ENCODE peak calls at places on chromosome 6, in five cellular contexts. One of them, this sample, is unnamed.

GRCh38 chr6:130037207-130037811 is 18.9 kb downstream of the L3MBTL3 start:
- DNase-seq in neural progenitor cell: no peak
- DNase-seq in lung: no peak
- DNase-seq in right lobe of liver: no peak
- DNase-seq in MM.1S: peak
- DNase-seq in this sample: no peak

GRCh38 chr6:155498370-155498769 is 42.7 kb upstream of the NOX3 start:
- DNase-seq in neural progenitor cell: no peak
- DNase-seq in lung: no peak
- DNase-seq in right lobe of liver: no peak
- DNase-seq in MM.1S: no peak
- DNase-seq in this sample: no peak

GRCh38 chr6:89148016-89148750 is 2.3 kb downstream of the PM20D2 start:
- DNase-seq in neural progenitor cell: no peak
- DNase-seq in lung: no peak
- DNase-seq in right lobe of liver: no peak
- DNase-seq in MM.1S: no peak
- DNase-seq in this sample: no peak

GRCh38 chr6:138691595-138692057 is 81.9 kb upstream of the CCDC28A start:
- DNase-seq in neural progenitor cell: peak
- DNase-seq in lung: no peak
- DNase-seq in right lobe of liver: no peak
- DNase-seq in MM.1S: no peak
- DNase-seq in this sample: peak

GRCh38 chr6:150741633-150742200 is 123.8 kb upstream of the MTHFD1L start:
- DNase-seq in neural progenitor cell: peak
- DNase-seq in lung: no peak
- DNase-seq in right lobe of liver: no peak
- DNase-seq in MM.1S: no peak
- DNase-seq in this sample: no peak

GRCh38 chr6:101613556-101613955 is 220.0 kb downstream of the GRIK2 start:
- DNase-seq in neural progenitor cell: no peak
- DNase-seq in lung: no peak
- DNase-seq in right lobe of liver: no peak
- DNase-seq in MM.1S: no peak
- DNase-seq in this sample: no peak

GRCh38 chr6:16236648-16237199 is 1.7 kb upstream of the GMPR start:
- DNase-seq in neural progenitor cell: no peak
- DNase-seq in lung: peak
- DNase-seq in right lobe of liver: peak
- DNase-seq in MM.1S: peak
- DNase-seq in this sample: peak

GRCh38 chr6:106974337-106974998 is at the start of gene CD24:
- DNase-seq in neural progenitor cell: peak
- DNase-seq in lung: no peak
- DNase-seq in right lobe of liver: peak
- DNase-seq in MM.1S: no peak
- DNase-seq in this sample: peak

GRCh38 chr6:50720623-50721022 is 7.3 kb downstream of the TFAP2D start:
- DNase-seq in neural progenitor cell: peak
- DNase-seq in lung: no peak
- DNase-seq in right lobe of liver: no peak
- DNase-seq in MM.1S: no peak
- DNase-seq in this sample: no peak

GRCh38 chr6:159788757-159789376 is 535 bp downstream of the TCP1 start:
- DNase-seq in neural progenitor cell: peak
- DNase-seq in lung: no peak
- DNase-seq in right lobe of liver: peak
- DNase-seq in MM.1S: peak
- DNase-seq in this sample: peak

GRCh38 chr6:156413156-156413555 is 364.0 kb upstream of the ARID1B start:
- DNase-seq in neural progenitor cell: no peak
- DNase-seq in lung: no peak
- DNase-seq in right lobe of liver: no peak
- DNase-seq in MM.1S: no peak
- DNase-seq in this sample: no peak

GRCh38 chr6:96907498-96907897 is 9.8 kb upstream of the NDUFAF4 start:
- DNase-seq in neural progenitor cell: no peak
- DNase-seq in lung: no peak
- DNase-seq in right lobe of liver: no peak
- DNase-seq in MM.1S: peak
- DNase-seq in this sample: no peak

GRCh38 chr6:45736134-45736533 is 279.5 kb downstream of the CLIC5 start:
- DNase-seq in neural progenitor cell: no peak
- DNase-seq in lung: no peak
- DNase-seq in right lobe of liver: no peak
- DNase-seq in MM.1S: no peak
- DNase-seq in this sample: no peak

GRCh38 chr6:70846207-70846835 is 110.5 kb downstream of the B3GAT2 start:
- DNase-seq in neural progenitor cell: no peak
- DNase-seq in lung: no peak
- DNase-seq in right lobe of liver: no peak
- DNase-seq in MM.1S: no peak
- DNase-seq in this sample: no peak

GRCh38 chr6:71103150-71103549 is 146.3 kb upstream of the B3GAT2 start:
- DNase-seq in neural progenitor cell: no peak
- DNase-seq in lung: no peak
- DNase-seq in right lobe of liver: no peak
- DNase-seq in MM.1S: no peak
- DNase-seq in this sample: no peak

GRCh38 chr6:30847421-30847970 is 36.8 kb upstream of the DDR1 start:
- DNase-seq in neural progenitor cell: no peak
- DNase-seq in lung: no peak
- DNase-seq in right lobe of liver: no peak
- DNase-seq in MM.1S: no peak
- DNase-seq in this sample: no peak

GRCh38 chr6:142118926-142119325 is 13.8 kb upstream of the GJE1 start:
- DNase-seq in neural progenitor cell: no peak
- DNase-seq in lung: no peak
- DNase-seq in right lobe of liver: no peak
- DNase-seq in MM.1S: no peak
- DNase-seq in this sample: no peak

GRCh38 chr6:145875496-145876244 is 61.1 kb upstream of the FBXO30 start:
- DNase-seq in neural progenitor cell: no peak
- DNase-seq in lung: no peak
- DNase-seq in right lobe of liver: no peak
- DNase-seq in MM.1S: no peak
- DNase-seq in this sample: no peak

GRCh38 chr6:90256698-90257485 is 39.8 kb downstream of the BACH2 start:
- DNase-seq in neural progenitor cell: no peak
- DNase-seq in lung: no peak
- DNase-seq in right lobe of liver: no peak
- DNase-seq in MM.1S: no peak
- DNase-seq in this sample: no peak

GRCh38 chr6:161804804-161805203 is 530.9 kb upstream of the AGPAT4 start:
- DNase-seq in neural progenitor cell: no peak
- DNase-seq in lung: no peak
- DNase-seq in right lobe of liver: no peak
- DNase-seq in MM.1S: no peak
- DNase-seq in this sample: no peak

GRCh38 chr6:111210074-111210729 is 122.9 kb downstream of the SLC16A10 start:
- DNase-seq in neural progenitor cell: peak
- DNase-seq in lung: no peak
- DNase-seq in right lobe of liver: no peak
- DNase-seq in MM.1S: peak
- DNase-seq in this sample: peak

GRCh38 chr6:151136141-151136755 is 103.5 kb upstream of the AKAP12 start:
- DNase-seq in neural progenitor cell: peak
- DNase-seq in lung: no peak
- DNase-seq in right lobe of liver: no peak
- DNase-seq in MM.1S: no peak
- DNase-seq in this sample: no peak

GRCh38 chr6:36829919-36830544 is 9.2 kb downstream of the CPNE5 start:
- DNase-seq in neural progenitor cell: no peak
- DNase-seq in lung: peak
- DNase-seq in right lobe of liver: peak
- DNase-seq in MM.1S: no peak
- DNase-seq in this sample: peak

GRCh38 chr6:69768664-69769063 is 28.1 kb downstream of the LMBRD1 start:
- DNase-seq in neural progenitor cell: no peak
- DNase-seq in lung: no peak
- DNase-seq in right lobe of liver: no peak
- DNase-seq in MM.1S: no peak
- DNase-seq in this sample: no peak
- H3K27ac ChIP-seq in neural progenitor cell: no peak
- H3K27ac ChIP-seq in lung: no peak
- H3K27ac ChIP-seq in right lobe of liver: no peak
- H3K27ac ChIP-seq in MM.1S: no peak
- H3K27ac ChIP-seq in this sample: no peak

GRCh38 chr6:34656378-34657036 is 40.1 kb downstream of the ILRUN start:
- DNase-seq in neural progenitor cell: no peak
- DNase-seq in lung: no peak
- DNase-seq in right lobe of liver: no peak
- DNase-seq in MM.1S: peak
- DNase-seq in this sample: peak

GRCh38 chr6:34657307-34657978 is 39.1 kb downstream of the ILRUN start:
- DNase-seq in neural progenitor cell: no peak
- DNase-seq in lung: peak
- DNase-seq in right lobe of liver: peak
- DNase-seq in MM.1S: peak
- DNase-seq in this sample: peak

GRCh38 chr6:34654061-34654460 is 42.5 kb downstream of the ILRUN start:
- DNase-seq in neural progenitor cell: no peak
- DNase-seq in lung: no peak
- DNase-seq in right lobe of liver: no peak
- DNase-seq in MM.1S: no peak
- DNase-seq in this sample: no peak

GRCh38 chr6:34658605-34659218 is 37.9 kb downstream of the ILRUN start:
- DNase-seq in neural progenitor cell: no peak
- DNase-seq in lung: no peak
- DNase-seq in right lobe of liver: peak
- DNase-seq in MM.1S: no peak
- DNase-seq in this sample: no peak

DNA sequence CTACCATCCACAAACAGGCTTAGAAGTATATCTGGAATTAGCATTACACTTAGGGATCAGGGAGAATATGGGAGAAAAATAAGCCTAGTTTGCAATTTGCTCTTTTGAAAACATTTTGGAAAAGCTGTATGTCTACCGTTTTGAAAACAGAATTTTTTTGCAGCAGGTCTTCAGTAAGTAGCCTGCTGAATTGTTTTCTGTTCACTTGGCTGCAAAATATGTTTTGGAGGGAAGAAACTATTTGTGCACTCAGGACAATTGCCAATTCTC is 39.6 kb downstream of the ILRUN start:
- DNase-seq in neural progenitor cell: no peak
- DNase-seq in lung: no peak
- DNase-seq in right lobe of liver: no peak
- DNase-seq in MM.1S: no peak
- DNase-seq in this sample: no peak
- H3K27ac ChIP-seq in neural progenitor cell: no peak
- H3K27ac ChIP-seq in lung: peak
- H3K27ac ChIP-seq in right lobe of liver: peak
- H3K27ac ChIP-seq in MM.1S: peak
- H3K27ac ChIP-seq in this sample: peak

DNA sequence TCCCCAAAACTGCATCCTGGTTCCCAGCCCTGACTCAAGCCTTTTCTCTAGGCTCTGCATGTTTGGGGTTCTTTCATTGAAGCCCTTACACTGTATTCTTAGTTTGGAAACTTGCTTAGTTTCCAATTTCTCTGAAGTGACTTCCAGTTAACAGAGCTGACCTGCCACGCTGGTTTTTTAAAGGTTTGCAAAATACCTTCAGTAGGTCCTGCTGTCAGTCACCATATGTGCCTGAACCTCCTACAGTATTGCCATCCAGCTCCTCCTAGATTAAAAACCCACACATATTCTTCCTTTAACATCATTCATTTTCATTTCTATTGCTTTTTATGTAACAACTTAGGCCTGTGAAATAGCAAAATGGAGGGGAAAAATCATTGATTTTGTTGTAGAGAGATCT is 191.4 kb upstream of the PREP start:
- DNase-seq in neural progenitor cell: no peak
- DNase-seq in lung: no peak
- DNase-seq in right lobe of liver: no peak
- DNase-seq in MM.1S: peak
- DNase-seq in this sample: peak
- H3K27ac ChIP-seq in neural progenitor cell: no peak
- H3K27ac ChIP-seq in lung: no peak
- H3K27ac ChIP-seq in right lobe of liver: no peak
- H3K27ac ChIP-seq in MM.1S: no peak
- H3K27ac ChIP-seq in this sample: peak

GRCh38 chr6:35602133-35602946 is 86.4 kb downstream of the FKBP5 start:
- DNase-seq in neural progenitor cell: no peak
- DNase-seq in lung: no peak
- DNase-seq in right lobe of liver: no peak
- DNase-seq in MM.1S: no peak
- DNase-seq in this sample: peak
- H3K27ac ChIP-seq in neural progenitor cell: no peak
- H3K27ac ChIP-seq in lung: peak
- H3K27ac ChIP-seq in right lobe of liver: peak
- H3K27ac ChIP-seq in MM.1S: peak
- H3K27ac ChIP-seq in this sample: peak

GRCh38 chr6:108707328-108707976 is 140.8 kb upstream of the ARMC2 start:
- DNase-seq in neural progenitor cell: no peak
- DNase-seq in lung: no peak
- DNase-seq in right lobe of liver: no peak
- DNase-seq in MM.1S: no peak
- DNase-seq in this sample: peak

GRCh38 chr6:108710560-108710959 is 137.7 kb upstream of the ARMC2 start:
- DNase-seq in neural progenitor cell: no peak
- DNase-seq in lung: no peak
- DNase-seq in right lobe of liver: no peak
- DNase-seq in MM.1S: no peak
- DNase-seq in this sample: no peak

GRCh38 chr6:108711831-108712230 is 136.4 kb upstream of the ARMC2 start:
- DNase-seq in neural progenitor cell: no peak
- DNase-seq in lung: no peak
- DNase-seq in right lobe of liver: no peak
- DNase-seq in MM.1S: no peak
- DNase-seq in this sample: no peak

GRCh38 chr6:108711094-108711493 is 137.1 kb upstream of the ARMC2 start:
- DNase-seq in neural progenitor cell: no peak
- DNase-seq in lung: no peak
- DNase-seq in right lobe of liver: no peak
- DNase-seq in MM.1S: no peak
- DNase-seq in this sample: no peak

GRCh38 chr6:108710046-108710445 is 138.2 kb upstream of the ARMC2 start:
- DNase-seq in neural progenitor cell: no peak
- DNase-seq in lung: no peak
- DNase-seq in right lobe of liver: no peak
- DNase-seq in MM.1S: no peak
- DNase-seq in this sample: peak
- H3K27ac ChIP-seq in neural progenitor cell: no peak
- H3K27ac ChIP-seq in lung: no peak
- H3K27ac ChIP-seq in right lobe of liver: no peak
- H3K27ac ChIP-seq in MM.1S: no peak
- H3K27ac ChIP-seq in this sample: no peak